ENCODE peak calls at places on chromosomes 12 and 14, in five cellular contexts. I is transverse colon, E is adrenal gland, Y is heart left ventricle, O is uterus. M is an unnamed sample.

GRCh38 chr14:37973031-37973908 is 234.4 kb upstream of the SSTR1 start:
- DNase-seq in Y (no peak), E (no peak), I (no peak), O (no peak), M (no peak)

GRCh38 chr12:126493366-126494108 is 1428.3 kb downstream of the AACS start:
- DNase-seq in Y (no peak), E (no peak), I (no peak), O (no peak), M (no peak)

GRCh38 chr12:43428088-43428600 is 123.9 kb downstream of the ADAMTS20 start:
- DNase-seq in E (no peak), O (no peak), I (no peak), Y (no peak), M (no peak)

GRCh38 chr12:6376079-6376941 is 947 bp upstream of the SCNN1A start:
- DNase-seq in O (peak; percentile 76), E (peak; percentile 67), I (peak; percentile 75), Y (peak; percentile 73), M (peak; percentile 66)

GRCh38 chr12:132747896-132748295 is 13.7 kb downstream of the ANKLE2 start:
- DNase-seq in E (no peak), O (no peak), Y (peak; percentile 35), I (no peak), M (no peak)

GRCh38 chr12:70692681-70693288 is 55.6 kb upstream of the PTPRB start:
- DNase-seq in E (no peak), O (no peak), Y (no peak), I (no peak), M (no peak)

GRCh38 chr12:64826234-64826633 is 1.8 kb downstream of the TBC1D30 start:
- DNase-seq in O (peak; percentile 28), Y (peak; percentile 78), E (peak; percentile 60), I (peak; percentile 64), M (no peak)

GRCh38 chr12:50317198-50317597 is 33.9 kb upstream of the LIMA1 start:
- DNase-seq in O (no peak), E (no peak), Y (no peak), I (no peak), M (no peak)

GRCh38 chr12:16037533-16037932 is 126.4 kb downstream of the DERA start:
- DNase-seq in O (no peak), I (no peak), E (no peak), Y (no peak), M (no peak)
- H3K4me3 ChIP-seq in O (no peak overlapping the region), I (no peak overlapping the region), E (no peak overlapping the region), Y (no peak overlapping the region), M (no peak overlapping the region)

DNA sequence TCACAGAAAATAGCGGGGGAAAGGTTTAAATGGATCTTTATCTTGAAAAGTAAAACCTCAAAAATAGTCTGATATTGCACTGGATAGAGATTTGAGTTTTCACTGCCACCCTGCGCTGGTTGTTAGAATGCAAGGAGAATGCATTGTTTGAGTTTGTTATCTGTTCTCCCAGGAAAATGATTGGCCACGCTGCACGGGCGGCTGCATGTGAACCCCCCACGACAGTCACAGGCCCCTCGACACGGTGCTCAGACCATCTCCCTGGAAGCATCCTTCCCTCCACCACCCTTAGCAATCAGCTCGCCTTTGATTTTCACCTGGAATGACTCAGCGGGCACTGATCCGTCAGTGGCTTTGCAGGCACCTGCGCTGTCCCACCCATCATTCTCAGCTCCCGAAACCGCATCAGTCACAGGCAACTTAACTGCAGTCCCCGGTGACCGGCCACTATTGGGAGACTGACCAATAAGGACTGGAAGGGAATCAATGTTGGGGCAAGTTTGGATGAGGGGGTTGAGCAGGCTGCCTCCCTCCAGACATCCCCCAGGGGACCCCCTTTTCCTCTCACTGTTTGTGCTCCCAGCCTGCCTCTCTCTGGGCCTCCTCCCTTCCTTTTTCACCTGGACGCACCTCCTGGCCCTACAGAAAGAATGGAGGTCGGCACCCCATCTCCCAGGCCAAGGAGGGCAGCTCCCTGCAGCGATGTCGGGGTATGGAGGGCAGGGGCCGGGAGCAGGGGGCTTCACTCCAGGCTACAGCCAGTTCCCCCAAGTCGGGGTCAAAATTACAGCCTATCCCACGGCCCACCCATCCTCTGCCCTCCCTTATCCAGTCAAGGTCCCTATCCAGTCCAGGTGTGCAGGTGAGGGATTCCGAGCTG is 28.5 kb upstream of the C14orf180 start:
- DNase-seq in Y (peak; percentile 48), I (no peak), E (no peak), O (no peak), M (no peak)
- TF ChIP-seq CTCF in Y (no peak), I (no peak), E (no peak), O (no peak), M (no peak)

DNA sequence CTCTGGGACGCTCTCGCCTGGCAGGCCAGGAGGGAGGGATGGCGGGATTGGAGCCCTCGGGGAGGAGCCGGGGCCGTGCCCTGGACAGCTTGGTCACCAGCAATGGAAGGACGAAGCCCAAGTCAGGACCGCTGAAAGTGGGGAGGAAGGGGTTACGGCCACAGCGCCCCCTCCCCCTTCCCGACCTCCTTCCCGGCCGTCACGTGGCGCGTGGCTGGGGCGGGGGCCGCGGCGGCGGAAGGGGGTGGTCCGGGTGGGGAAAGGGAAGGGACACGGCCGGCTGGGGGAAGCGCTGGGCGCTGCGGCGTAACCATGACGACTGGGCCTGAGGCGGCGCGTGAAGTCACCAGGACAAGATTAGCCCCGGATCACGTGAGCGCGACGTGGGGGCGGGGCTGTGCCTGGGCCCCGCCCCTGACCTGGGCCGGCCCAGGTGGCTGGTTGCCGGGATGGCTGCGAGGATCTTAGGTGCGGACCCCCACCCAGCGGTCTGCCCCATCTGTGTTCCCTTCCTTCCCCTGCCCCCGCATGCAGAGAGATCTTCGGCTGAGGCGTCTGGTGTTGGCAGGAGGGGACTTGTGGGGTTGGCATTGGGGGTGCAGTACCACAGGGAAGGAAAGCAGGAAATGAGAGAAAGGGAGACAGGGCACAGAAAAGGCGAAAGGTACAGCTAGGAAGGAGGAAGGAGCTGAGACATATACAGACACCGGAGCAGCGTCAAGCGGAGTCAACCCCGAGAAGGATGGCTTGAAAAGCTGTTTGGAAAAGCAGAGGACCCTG is 6.2 kb downstream of the MAP3K12 start:
- DNase-seq in I (peak; percentile 93), O (peak; percentile 94), Y (peak; percentile 94), E (peak; percentile 96), M (peak; percentile 86)
- TF ChIP-seq POLR2A in I (peak; percentile 89), O (peak; percentile 81), Y (no peak), E (peak; percentile 62), M (peak; percentile 37)

DNA sequence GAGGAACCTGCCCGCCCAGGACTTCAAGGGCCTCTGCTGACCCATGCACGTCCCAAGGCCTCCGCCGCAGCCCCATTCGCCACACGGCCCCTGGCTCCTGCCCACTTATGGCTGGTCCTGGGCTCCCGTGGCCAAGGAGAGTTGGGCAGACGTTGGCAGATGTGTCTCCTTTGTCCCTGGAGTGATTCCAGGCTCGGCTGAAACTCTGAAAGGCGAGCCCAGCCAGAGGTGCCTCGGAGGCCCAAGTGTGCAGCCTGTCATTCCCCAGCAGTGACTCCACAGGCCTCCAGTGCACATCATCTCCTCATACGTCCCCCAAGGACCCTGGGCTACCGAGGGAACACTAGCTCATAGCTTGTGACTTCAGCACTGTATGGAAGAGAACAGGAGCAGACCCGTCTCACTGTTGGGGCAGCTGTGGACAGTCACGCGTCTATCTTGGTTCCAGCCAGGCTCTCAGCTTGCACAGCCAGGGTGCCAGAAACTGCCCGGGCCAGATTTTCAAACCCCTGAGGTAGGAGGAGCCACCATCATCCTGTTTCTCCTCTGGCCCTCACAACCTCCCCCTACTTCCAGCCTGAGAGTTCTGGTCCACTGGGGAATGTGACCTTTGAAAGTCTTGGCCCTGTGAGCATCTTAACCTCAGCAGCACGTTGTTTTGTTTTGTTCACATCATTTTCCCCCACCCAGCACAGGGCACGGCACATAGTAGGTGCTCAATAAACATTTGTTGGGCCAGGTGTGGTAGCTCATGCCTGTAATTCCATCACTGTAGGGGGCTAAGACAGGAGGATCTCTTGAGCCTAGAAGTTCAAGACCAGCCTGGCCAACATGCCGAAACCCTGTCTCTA is 50.2 kb downstream of the PSMA6 start:
- DNase-seq in O (peak; percentile 60), E (peak; percentile 93), I (no peak), Y (peak; percentile 77), M (peak; percentile 93)
- H3K4me3 ChIP-seq in O (no peak overlapping the region), E (peak overlapping the region; percentile 4), I (no peak overlapping the region), Y (peak overlapping the region; percentile 37), M (peak overlapping the region; percentile 53)

M was measured in gastrocnemius medialis.